ENCODE peak calls at places on chromosomes 3 and 15, in five cellular contexts. One of them, this sample, is unnamed.

GRCh38 chr15:39886418-39886817 is 33.6 kb downstream of the GPR176 start:
- DNase-seq in uterus: no peak
- DNase-seq in epithelial cell of esophagus: peak
- DNase-seq in brain microvascular endothelial cell: no peak
- DNase-seq in neural progenitor cell: no peak
- DNase-seq in this sample: no peak

GRCh38 chr15:78909791-78910228 is 35.0 kb downstream of the CTSH start:
- DNase-seq in uterus: no peak
- DNase-seq in brain microvascular endothelial cell: peak
- DNase-seq in neural progenitor cell: peak
- DNase-seq in epithelial cell of esophagus: peak
- DNase-seq in this sample: no peak

GRCh38 chr15:92492556-92492955 is 98.9 kb downstream of the ST8SIA2 start:
- DNase-seq in uterus: no peak
- DNase-seq in brain microvascular endothelial cell: no peak
- DNase-seq in epithelial cell of esophagus: no peak
- DNase-seq in neural progenitor cell: no peak
- DNase-seq in this sample: no peak

GRCh38 chr3:53318522-53318921 is 28.8 kb downstream of the DCP1A start:
- DNase-seq in epithelial cell of esophagus: no peak
- DNase-seq in neural progenitor cell: no peak
- DNase-seq in uterus: no peak
- DNase-seq in brain microvascular endothelial cell: peak
- DNase-seq in this sample: no peak

GRCh38 chr15:88049509-88049908 is 207.0 kb downstream of the NTRK3 start:
- DNase-seq in epithelial cell of esophagus: no peak
- DNase-seq in neural progenitor cell: no peak
- DNase-seq in uterus: no peak
- DNase-seq in brain microvascular endothelial cell: no peak
- DNase-seq in this sample: no peak

GRCh38 chr15:74543583-74543982 is 2.6 kb downstream of the ARID3B start:
- DNase-seq in neural progenitor cell: no peak
- DNase-seq in brain microvascular endothelial cell: no peak
- DNase-seq in uterus: no peak
- DNase-seq in epithelial cell of esophagus: no peak
- DNase-seq in this sample: no peak

GRCh38 chr3:37028329-37028728 is 35.0 kb downstream of the MLH1 start:
- DNase-seq in brain microvascular endothelial cell: no peak
- DNase-seq in uterus: no peak
- DNase-seq in neural progenitor cell: no peak
- DNase-seq in epithelial cell of esophagus: no peak
- DNase-seq in this sample: no peak

GRCh38 chr3:41188291-41188690 is 11.0 kb upstream of the CTNNB1 start:
- DNase-seq in neural progenitor cell: no peak
- DNase-seq in uterus: no peak
- DNase-seq in brain microvascular endothelial cell: no peak
- DNase-seq in epithelial cell of esophagus: peak
- DNase-seq in this sample: no peak

GRCh38 chr3:9098716-9099675 is 135.7 kb upstream of the RAD18 start:
- DNase-seq in brain microvascular endothelial cell: no peak
- DNase-seq in epithelial cell of esophagus: peak
- DNase-seq in neural progenitor cell: peak
- DNase-seq in uterus: no peak
- DNase-seq in this sample: no peak

GRCh38 chr15:38079236-38079635 is 144.8 kb downstream of the TMCO5A start:
- DNase-seq in brain microvascular endothelial cell: no peak
- DNase-seq in epithelial cell of esophagus: no peak
- DNase-seq in uterus: no peak
- DNase-seq in neural progenitor cell: no peak
- DNase-seq in this sample: no peak

GRCh38 chr3:76065975-76066374 is 280.6 kb upstream of the ZNF717 start:
- DNase-seq in uterus: no peak
- DNase-seq in epithelial cell of esophagus: peak
- DNase-seq in neural progenitor cell: no peak
- DNase-seq in brain microvascular endothelial cell: no peak
- DNase-seq in this sample: no peak

GRCh38 chr15:40843885-40844542 is at the start of gene SPINT1:
- DNase-seq in brain microvascular endothelial cell: no peak
- DNase-seq in epithelial cell of esophagus: peak
- DNase-seq in neural progenitor cell: peak
- DNase-seq in uterus: no peak
- DNase-seq in this sample: no peak

GRCh38 chr15:74010929-74011540 is 16.5 kb downstream of the PML start:
- DNase-seq in epithelial cell of esophagus: no peak
- DNase-seq in uterus: no peak
- DNase-seq in brain microvascular endothelial cell: no peak
- DNase-seq in neural progenitor cell: no peak
- DNase-seq in this sample: no peak

GRCh38 chr3:152302521-152303021 is 33.8 kb downstream of the MBNL1 start:
- DNase-seq in uterus: peak
- DNase-seq in neural progenitor cell: no peak
- DNase-seq in epithelial cell of esophagus: no peak
- DNase-seq in brain microvascular endothelial cell: peak
- DNase-seq in this sample: no peak

GRCh38 chr3:159172473-159172872 is 370.6 kb downstream of the MFSD1 start:
- DNase-seq in brain microvascular endothelial cell: no peak
- DNase-seq in uterus: no peak
- DNase-seq in neural progenitor cell: no peak
- DNase-seq in epithelial cell of esophagus: no peak
- DNase-seq in this sample: no peak

GRCh38 chr3:133939496-133939835 is 43.8 kb upstream of the RAB6B start:
- DNase-seq in uterus: no peak
- DNase-seq in neural progenitor cell: no peak
- DNase-seq in epithelial cell of esophagus: no peak
- DNase-seq in brain microvascular endothelial cell: no peak
- DNase-seq in this sample: peak

GRCh38 chr3:144055604-144056003 is 84.0 kb downstream of the DIPK2A start:
- DNase-seq in neural progenitor cell: no peak
- DNase-seq in uterus: no peak
- DNase-seq in epithelial cell of esophagus: peak
- DNase-seq in brain microvascular endothelial cell: peak
- DNase-seq in this sample: no peak

GRCh38 chr15:79283252-79284048 is 928 bp downstream of the ANKRD34C start:
- DNase-seq in epithelial cell of esophagus: peak
- DNase-seq in uterus: no peak
- DNase-seq in brain microvascular endothelial cell: peak
- DNase-seq in neural progenitor cell: peak
- DNase-seq in this sample: peak

GRCh38 chr3:138800248-138800647 is 34.5 kb downstream of the PIK3CB start:
- DNase-seq in epithelial cell of esophagus: no peak
- DNase-seq in neural progenitor cell: no peak
- DNase-seq in uterus: no peak
- DNase-seq in brain microvascular endothelial cell: no peak
- DNase-seq in this sample: no peak

GRCh38 chr3:94004301-94004910 is 24.0 kb downstream of the STX19 start:
- DNase-seq in neural progenitor cell: peak
- DNase-seq in brain microvascular endothelial cell: peak
- DNase-seq in epithelial cell of esophagus: peak
- DNase-seq in uterus: no peak
- DNase-seq in this sample: no peak

GRCh38 chr3:109563149-109563548 is 225.8 kb upstream of the DPPA4 start:
- DNase-seq in epithelial cell of esophagus: no peak
- DNase-seq in brain microvascular endothelial cell: no peak
- DNase-seq in neural progenitor cell: no peak
- DNase-seq in uterus: no peak
- DNase-seq in this sample: no peak

GRCh38 chr3:102078864-102079808 is 229.8 kb downstream of the NFKBIZ start:
- DNase-seq in brain microvascular endothelial cell: no peak
- DNase-seq in neural progenitor cell: peak
- DNase-seq in uterus: no peak
- DNase-seq in epithelial cell of esophagus: no peak
- DNase-seq in this sample: no peak

GRCh38 chr15:63466378-63467192 is 37.8 kb upstream of the USP3 start:
- DNase-seq in epithelial cell of esophagus: peak
- DNase-seq in neural progenitor cell: peak
- DNase-seq in uterus: no peak
- DNase-seq in brain microvascular endothelial cell: peak
- DNase-seq in this sample: no peak

GRCh38 chr3:186149319-186149718 is 40.4 kb upstream of the ETV5 start:
- DNase-seq in brain microvascular endothelial cell: no peak
- DNase-seq in uterus: no peak
- DNase-seq in neural progenitor cell: no peak
- DNase-seq in epithelial cell of esophagus: no peak
- DNase-seq in this sample: no peak

GRCh38 chr15:69976366-69976994 is 121.2 kb downstream of the TLE3 start:
- DNase-seq in epithelial cell of esophagus: peak
- DNase-seq in uterus: no peak
- DNase-seq in neural progenitor cell: peak
- DNase-seq in brain microvascular endothelial cell: peak
- DNase-seq in this sample: no peak

GRCh38 chr3:107264888-107265287 is 112.4 kb upstream of the CCDC54 start:
- DNase-seq in neural progenitor cell: no peak
- DNase-seq in uterus: no peak
- DNase-seq in brain microvascular endothelial cell: no peak
- DNase-seq in epithelial cell of esophagus: peak
- DNase-seq in this sample: no peak

GRCh38 chr3:55013145-55013544 is 85.3 kb upstream of the LRTM1 start:
- DNase-seq in neural progenitor cell: peak
- DNase-seq in epithelial cell of esophagus: no peak
- DNase-seq in uterus: no peak
- DNase-seq in brain microvascular endothelial cell: peak
- DNase-seq in this sample: no peak

GRCh38 chr3:182969277-182969676 is 11.1 kb downstream of the DCUN1D1 start:
- DNase-seq in brain microvascular endothelial cell: peak
- DNase-seq in epithelial cell of esophagus: peak
- DNase-seq in uterus: no peak
- DNase-seq in neural progenitor cell: no peak
- DNase-seq in this sample: no peak

GRCh38 chr3:155270485-155271342 is 22.8 kb downstream of the STRIT1 start:
- DNase-seq in uterus: no peak
- DNase-seq in brain microvascular endothelial cell: no peak
- DNase-seq in neural progenitor cell: no peak
- DNase-seq in epithelial cell of esophagus: peak
- DNase-seq in this sample: no peak

GRCh38 chr15:68566377-68566954 is 12.3 kb upstream of the CORO2B start:
- DNase-seq in uterus: no peak
- DNase-seq in epithelial cell of esophagus: no peak
- DNase-seq in neural progenitor cell: no peak
- DNase-seq in brain microvascular endothelial cell: no peak
- DNase-seq in this sample: no peak

DNA sequence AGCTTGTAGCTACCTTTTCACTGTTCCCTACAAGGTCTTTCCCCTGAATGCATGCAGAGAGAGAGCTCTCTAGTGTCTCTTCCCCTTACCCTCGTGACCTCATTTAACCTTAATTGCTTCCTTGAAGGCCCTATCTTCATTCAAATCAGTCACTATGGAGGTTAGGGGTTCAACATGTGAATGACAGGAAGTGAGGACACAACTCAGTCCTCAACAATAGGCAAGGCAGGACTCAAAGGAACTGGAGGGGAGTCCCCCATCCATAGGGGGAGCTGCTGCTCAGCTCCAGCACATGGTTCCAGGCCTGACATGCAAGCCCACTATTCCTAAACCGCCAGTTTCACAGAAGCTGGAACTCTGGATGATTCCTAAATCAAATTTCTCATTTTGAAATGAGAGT is 33.8 kb upstream of the GYG1 start:
- DNase-seq in neural progenitor cell: peak
- DNase-seq in epithelial cell of esophagus: no peak
- DNase-seq in uterus: no peak
- DNase-seq in brain microvascular endothelial cell: no peak
- DNase-seq in this sample: no peak
- TF ChIP-seq CTCF in neural progenitor cell: peak
- TF ChIP-seq CTCF in epithelial cell of esophagus: peak
- TF ChIP-seq CTCF in uterus: no peak
- TF ChIP-seq CTCF in brain microvascular endothelial cell: peak
- TF ChIP-seq CTCF in this sample: peak

DNA sequence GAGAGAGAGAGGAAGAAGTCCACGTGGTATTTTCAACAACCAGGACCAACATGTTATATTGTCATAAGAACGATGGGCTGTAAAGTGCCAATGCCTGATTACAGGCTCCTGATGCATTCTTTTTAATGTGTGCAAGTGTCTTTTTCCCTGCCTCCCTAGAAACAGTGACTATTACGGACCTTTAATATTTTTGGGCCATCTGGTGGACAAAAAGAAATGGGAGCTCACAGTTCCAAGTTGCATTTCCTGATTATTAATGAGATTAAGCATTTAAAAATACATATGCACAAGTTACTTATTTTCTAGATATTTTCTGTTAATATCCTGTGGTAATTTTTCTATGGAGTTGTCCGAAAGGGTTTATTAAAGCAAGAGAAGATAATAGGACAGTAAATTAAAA is 530.2 kb downstream of the NR2F2 start:
- DNase-seq in brain microvascular endothelial cell: no peak
- DNase-seq in uterus: no peak
- DNase-seq in neural progenitor cell: no peak
- DNase-seq in epithelial cell of esophagus: no peak
- DNase-seq in this sample: no peak
- TF ChIP-seq CTCF in brain microvascular endothelial cell: no peak
- TF ChIP-seq CTCF in uterus: no peak
- TF ChIP-seq CTCF in neural progenitor cell: no peak
- TF ChIP-seq CTCF in epithelial cell of esophagus: peak
- TF ChIP-seq CTCF in this sample: peak

GRCh38 chr3:17444865-17445264 is 297.6 kb downstream of the TBC1D5 start:
- DNase-seq in neural progenitor cell: no peak
- DNase-seq in epithelial cell of esophagus: no peak
- DNase-seq in brain microvascular endothelial cell: no peak
- DNase-seq in uterus: no peak
- DNase-seq in this sample: no peak

GRCh38 chr3:17443142-17443541 is 299.3 kb downstream of the TBC1D5 start:
- DNase-seq in brain microvascular endothelial cell: no peak
- DNase-seq in neural progenitor cell: no peak
- DNase-seq in uterus: no peak
- DNase-seq in epithelial cell of esophagus: no peak
- DNase-seq in this sample: no peak

DNA sequence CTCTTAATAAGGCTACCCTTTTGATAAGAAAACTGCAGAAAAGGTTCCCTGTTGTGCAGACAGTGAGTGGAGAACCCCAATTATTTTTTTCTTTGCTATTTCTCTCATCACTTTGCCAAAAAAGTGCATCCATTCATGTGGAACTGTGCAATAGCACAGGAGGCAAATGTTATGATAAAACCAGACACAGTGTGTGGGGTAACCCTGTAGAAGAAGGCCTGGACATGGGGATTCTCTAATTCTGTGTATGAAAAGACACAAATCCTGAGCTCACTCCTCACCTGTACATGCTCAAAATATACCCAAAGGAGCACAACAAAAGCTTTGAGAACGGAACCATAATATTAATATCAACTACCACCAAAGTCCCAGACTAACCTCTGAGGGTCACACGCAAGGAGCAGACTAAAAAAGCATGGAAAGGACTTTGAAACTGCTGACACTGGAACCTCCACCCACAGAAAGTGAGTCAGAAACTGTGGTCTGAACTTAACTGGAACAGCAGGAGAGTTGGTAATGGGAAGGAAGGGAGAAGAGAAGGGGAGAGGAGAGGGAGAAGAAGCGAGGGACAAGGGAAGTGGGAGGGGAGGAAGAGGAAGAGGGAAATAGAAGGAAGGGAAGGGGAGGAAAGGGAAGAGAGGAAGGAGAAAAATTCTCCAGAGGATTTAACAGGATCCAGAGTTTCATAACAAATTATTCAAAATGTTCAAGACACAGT is 299.9 kb downstream of the TBC1D5 start:
- DNase-seq in brain microvascular endothelial cell: peak
- DNase-seq in uterus: no peak
- DNase-seq in epithelial cell of esophagus: peak
- DNase-seq in neural progenitor cell: no peak
- DNase-seq in this sample: no peak
- TF ChIP-seq CTCF in brain microvascular endothelial cell: no peak
- TF ChIP-seq CTCF in uterus: no peak
- TF ChIP-seq CTCF in epithelial cell of esophagus: no peak
- TF ChIP-seq CTCF in neural progenitor cell: no peak
- TF ChIP-seq CTCF in this sample: no peak

GRCh38 chr3:39668420-39668819 is 141.0 kb upstream of the MYRIP start:
- DNase-seq in neural progenitor cell: peak
- DNase-seq in epithelial cell of esophagus: peak
- DNase-seq in brain microvascular endothelial cell: peak
- DNase-seq in uterus: no peak
- DNase-seq in this sample: no peak
- TF ChIP-seq CTCF in neural progenitor cell: peak
- TF ChIP-seq CTCF in epithelial cell of esophagus: peak
- TF ChIP-seq CTCF in brain microvascular endothelial cell: peak
- TF ChIP-seq CTCF in uterus: peak
- TF ChIP-seq CTCF in this sample: peak